ENCODE peak calls at places on chromosomes 2 and 18, in seven cellular contexts. One of them, this sample, is unnamed.
A peak's percentile ranks its signal among the peaks of the same experiment; 100 is the strongest.

GRCh38 chr2:75522543-75523312 is 38.0 kb downstream of the EVA1A start:
- DNase-seq in CD4-positive, alpha-beta T cell: no peak
- DNase-seq in NCI-H1105 treated with DMSO at 0.1 percent for 48 hours: no peak
- DNase-seq in ureter: no peak
- DNase-seq in iPS-NIHi11: no peak
- DNase-seq in GM20000: no peak
- DNase-seq in anterior cingulate cortex: no peak
- DNase-seq in this sample: no peak

GRCh38 chr2:64711260-64711659 is 57.5 kb upstream of the SERTAD2 start:
- DNase-seq in anterior cingulate cortex: no peak
- DNase-seq in CD4-positive, alpha-beta T cell: no peak
- DNase-seq in ureter: no peak
- DNase-seq in GM20000: no peak
- DNase-seq in iPS-NIHi11: no peak
- DNase-seq in NCI-H1105 treated with DMSO at 0.1 percent for 48 hours: no peak
- DNase-seq in this sample: no peak

GRCh38 chr2:203446071-203446481 is 89.0 kb downstream of the RAPH1 start:
- DNase-seq in iPS-NIHi11: no peak
- DNase-seq in GM20000: no peak
- DNase-seq in anterior cingulate cortex: no peak
- DNase-seq in ureter: no peak
- DNase-seq in NCI-H1105 treated with DMSO at 0.1 percent for 48 hours: no peak
- DNase-seq in CD4-positive, alpha-beta T cell: no peak
- DNase-seq in this sample: no peak

GRCh38 chr2:195312662-195313061 is 344.4 kb upstream of the SLC39A10 start:
- DNase-seq in CD4-positive, alpha-beta T cell: no peak
- DNase-seq in anterior cingulate cortex: no peak
- DNase-seq in NCI-H1105 treated with DMSO at 0.1 percent for 48 hours: no peak
- DNase-seq in GM20000: no peak
- DNase-seq in ureter: no peak
- DNase-seq in iPS-NIHi11: no peak
- DNase-seq in this sample: no peak

GRCh38 chr18:63881851-63882250 is 5.7 kb upstream of the SERPINB2 start:
- DNase-seq in iPS-NIHi11: no peak
- DNase-seq in anterior cingulate cortex: no peak
- DNase-seq in NCI-H1105 treated with DMSO at 0.1 percent for 48 hours: no peak
- DNase-seq in CD4-positive, alpha-beta T cell: no peak
- DNase-seq in ureter: no peak
- DNase-seq in GM20000: no peak
- DNase-seq in this sample: no peak

GRCh38 chr18:28398491-28398890 is 221.6 kb upstream of the CDH2 start:
- DNase-seq in NCI-H1105 treated with DMSO at 0.1 percent for 48 hours: peak; percentile 39
- DNase-seq in anterior cingulate cortex: no peak
- DNase-seq in iPS-NIHi11: no peak
- DNase-seq in CD4-positive, alpha-beta T cell: no peak
- DNase-seq in ureter: no peak
- DNase-seq in GM20000: no peak
- DNase-seq in this sample: no peak

GRCh38 chr2:3659447-3660432 is 1.7 kb downstream of the ALLC start:
- DNase-seq in NCI-H1105 treated with DMSO at 0.1 percent for 48 hours: no peak
- DNase-seq in iPS-NIHi11: no peak
- DNase-seq in GM20000: no peak
- DNase-seq in CD4-positive, alpha-beta T cell: no peak
- DNase-seq in ureter: no peak
- DNase-seq in anterior cingulate cortex: no peak
- DNase-seq in this sample: no peak

GRCh38 chr2:26144031-26144430 is 28.9 kb upstream of the GAREM2 start:
- DNase-seq in NCI-H1105 treated with DMSO at 0.1 percent for 48 hours: no peak
- DNase-seq in iPS-NIHi11: no peak
- DNase-seq in CD4-positive, alpha-beta T cell: no peak
- DNase-seq in ureter: no peak
- DNase-seq in anterior cingulate cortex: no peak
- DNase-seq in GM20000: no peak
- DNase-seq in this sample: no peak

GRCh38 chr2:235611756-235612155 is 117.9 kb downstream of the AGAP1 start:
- DNase-seq in anterior cingulate cortex: no peak
- DNase-seq in iPS-NIHi11: no peak
- DNase-seq in GM20000: no peak
- DNase-seq in NCI-H1105 treated with DMSO at 0.1 percent for 48 hours: no peak
- DNase-seq in ureter: no peak
- DNase-seq in CD4-positive, alpha-beta T cell: no peak
- DNase-seq in this sample: no peak

GRCh38 chr18:61973273-61974115 is 80.7 kb upstream of the RNF152 start:
- DNase-seq in NCI-H1105 treated with DMSO at 0.1 percent for 48 hours: no peak
- DNase-seq in CD4-positive, alpha-beta T cell: no peak
- DNase-seq in ureter: no peak
- DNase-seq in GM20000: no peak
- DNase-seq in anterior cingulate cortex: no peak
- DNase-seq in iPS-NIHi11: no peak
- DNase-seq in this sample: no peak

GRCh38 chr2:44537264-44537663 is 175.5 kb downstream of the CAMKMT start:
- DNase-seq in ureter: no peak
- DNase-seq in CD4-positive, alpha-beta T cell: no peak
- DNase-seq in anterior cingulate cortex: no peak
- DNase-seq in GM20000: no peak
- DNase-seq in iPS-NIHi11: no peak
- DNase-seq in NCI-H1105 treated with DMSO at 0.1 percent for 48 hours: no peak
- DNase-seq in this sample: no peak

GRCh38 chr2:235050992-235051351 is 99.2 kb downstream of the SH3BP4 start:
- DNase-seq in CD4-positive, alpha-beta T cell: no peak
- DNase-seq in anterior cingulate cortex: peak; percentile 75
- DNase-seq in ureter: peak; percentile 93
- DNase-seq in GM20000: no peak
- DNase-seq in NCI-H1105 treated with DMSO at 0.1 percent for 48 hours: peak; percentile 97
- DNase-seq in iPS-NIHi11: peak; percentile 66
- DNase-seq in this sample: no peak

GRCh38 chr2:170461875-170462274 is 253.3 kb upstream of the SP5 start:
- DNase-seq in anterior cingulate cortex: no peak
- DNase-seq in iPS-NIHi11: no peak
- DNase-seq in GM20000: no peak
- DNase-seq in CD4-positive, alpha-beta T cell: no peak
- DNase-seq in ureter: no peak
- DNase-seq in NCI-H1105 treated with DMSO at 0.1 percent for 48 hours: peak; percentile 1
- DNase-seq in this sample: no peak

GRCh38 chr18:49447810-49448745 is 12.4 kb downstream of the DYM start:
- DNase-seq in anterior cingulate cortex: no peak
- DNase-seq in GM20000: peak; percentile 25
- DNase-seq in CD4-positive, alpha-beta T cell: peak; percentile 16
- DNase-seq in ureter: no peak
- DNase-seq in NCI-H1105 treated with DMSO at 0.1 percent for 48 hours: peak; percentile 58
- DNase-seq in iPS-NIHi11: peak; percentile 58
- DNase-seq in this sample: peak; percentile 23

GRCh38 chr2:20596973-20597867 is 53.7 kb downstream of the HS1BP3 start:
- DNase-seq in ureter: peak; percentile 79
- DNase-seq in GM20000: no peak
- DNase-seq in iPS-NIHi11: no peak
- DNase-seq in CD4-positive, alpha-beta T cell: no peak
- DNase-seq in NCI-H1105 treated with DMSO at 0.1 percent for 48 hours: no peak
- DNase-seq in anterior cingulate cortex: no peak
- DNase-seq in this sample: no peak

GRCh38 chr2:105315314-105315713 is 14.2 kb downstream of the TGFBRAP1 start:
- DNase-seq in CD4-positive, alpha-beta T cell: no peak
- DNase-seq in ureter: no peak
- DNase-seq in GM20000: no peak
- DNase-seq in anterior cingulate cortex: no peak
- DNase-seq in iPS-NIHi11: no peak
- DNase-seq in NCI-H1105 treated with DMSO at 0.1 percent for 48 hours: no peak
- DNase-seq in this sample: no peak

GRCh38 chr2:20186078-20186854 is 38.7 kb downstream of the SDC1 start:
- DNase-seq in iPS-NIHi11: no peak
- DNase-seq in ureter: peak; percentile 84
- DNase-seq in anterior cingulate cortex: no peak
- DNase-seq in GM20000: peak; percentile 56
- DNase-seq in NCI-H1105 treated with DMSO at 0.1 percent for 48 hours: no peak
- DNase-seq in CD4-positive, alpha-beta T cell: no peak
- DNase-seq in this sample: no peak

GRCh38 chr2:147352294-147352693 is 492.5 kb upstream of the ACVR2A start:
- DNase-seq in iPS-NIHi11: no peak
- DNase-seq in NCI-H1105 treated with DMSO at 0.1 percent for 48 hours: peak; percentile 19
- DNase-seq in ureter: no peak
- DNase-seq in CD4-positive, alpha-beta T cell: no peak
- DNase-seq in anterior cingulate cortex: no peak
- DNase-seq in GM20000: no peak
- DNase-seq in this sample: no peak

GRCh38 chr18:7259482-7259881 is 28.6 kb downstream of the LRRC30 start:
- DNase-seq in NCI-H1105 treated with DMSO at 0.1 percent for 48 hours: peak; percentile 66
- DNase-seq in iPS-NIHi11: no peak
- DNase-seq in anterior cingulate cortex: no peak
- DNase-seq in GM20000: no peak
- DNase-seq in ureter: no peak
- DNase-seq in CD4-positive, alpha-beta T cell: no peak
- DNase-seq in this sample: no peak

GRCh38 chr2:4673025-4673489 is 969.7 kb downstream of the DCDC2C start:
- DNase-seq in GM20000: no peak
- DNase-seq in anterior cingulate cortex: no peak
- DNase-seq in ureter: no peak
- DNase-seq in iPS-NIHi11: no peak
- DNase-seq in CD4-positive, alpha-beta T cell: no peak
- DNase-seq in NCI-H1105 treated with DMSO at 0.1 percent for 48 hours: peak; percentile 42
- DNase-seq in this sample: no peak

GRCh38 chr2:129929321-129930290 is 49.9 kb upstream of the RAB6C start:
- DNase-seq in iPS-NIHi11: no peak
- DNase-seq in NCI-H1105 treated with DMSO at 0.1 percent for 48 hours: no peak
- DNase-seq in ureter: no peak
- DNase-seq in GM20000: peak; percentile 7
- DNase-seq in CD4-positive, alpha-beta T cell: no peak
- DNase-seq in anterior cingulate cortex: peak; percentile 60
- DNase-seq in this sample: no peak

GRCh38 chr2:189249901-189250300 is 70.3 kb upstream of the COL5A2 start:
- DNase-seq in ureter: no peak
- DNase-seq in iPS-NIHi11: no peak
- DNase-seq in GM20000: no peak
- DNase-seq in NCI-H1105 treated with DMSO at 0.1 percent for 48 hours: no peak
- DNase-seq in CD4-positive, alpha-beta T cell: no peak
- DNase-seq in anterior cingulate cortex: no peak
- DNase-seq in this sample: no peak

GRCh38 chr18:50638623-50639398 is 78.9 kb downstream of the MAPK4 start:
- DNase-seq in NCI-H1105 treated with DMSO at 0.1 percent for 48 hours: peak; percentile 58
- DNase-seq in iPS-NIHi11: peak; percentile 63
- DNase-seq in GM20000: no peak
- DNase-seq in anterior cingulate cortex: no peak
- DNase-seq in ureter: no peak
- DNase-seq in CD4-positive, alpha-beta T cell: no peak
- DNase-seq in this sample: no peak

GRCh38 chr2:96527052-96527964 is 9.2 kb upstream of the ARID5A start:
- DNase-seq in NCI-H1105 treated with DMSO at 0.1 percent for 48 hours: no peak
- DNase-seq in iPS-NIHi11: peak; percentile 69
- DNase-seq in GM20000: peak; percentile 87
- DNase-seq in anterior cingulate cortex: no peak
- DNase-seq in ureter: no peak
- DNase-seq in CD4-positive, alpha-beta T cell: peak; percentile 36
- DNase-seq in this sample: no peak

GRCh38 chr2:174868916-174869315 is 104.6 kb upstream of the CHRNA1 start:
- DNase-seq in CD4-positive, alpha-beta T cell: no peak
- DNase-seq in iPS-NIHi11: no peak
- DNase-seq in anterior cingulate cortex: no peak
- DNase-seq in ureter: no peak
- DNase-seq in GM20000: no peak
- DNase-seq in NCI-H1105 treated with DMSO at 0.1 percent for 48 hours: peak; percentile 32
- DNase-seq in this sample: no peak

GRCh38 chr2:31243053-31243452 is 9.1 kb downstream of the EHD3 start:
- DNase-seq in NCI-H1105 treated with DMSO at 0.1 percent for 48 hours: no peak
- DNase-seq in anterior cingulate cortex: no peak
- DNase-seq in GM20000: no peak
- DNase-seq in iPS-NIHi11: no peak
- DNase-seq in CD4-positive, alpha-beta T cell: no peak
- DNase-seq in ureter: no peak
- DNase-seq in this sample: no peak

GRCh38 chr2:96147593-96148201 is 2.5 kb upstream of the DUSP2 start:
- DNase-seq in CD4-positive, alpha-beta T cell: no peak
- DNase-seq in ureter: no peak
- DNase-seq in NCI-H1105 treated with DMSO at 0.1 percent for 48 hours: no peak
- DNase-seq in iPS-NIHi11: peak; percentile 3
- DNase-seq in anterior cingulate cortex: no peak
- DNase-seq in GM20000: no peak
- DNase-seq in this sample: no peak

GRCh38 chr2:10269291-10269690 is 33.4 kb upstream of the HPCAL1 start:
- DNase-seq in NCI-H1105 treated with DMSO at 0.1 percent for 48 hours: no peak
- DNase-seq in ureter: no peak
- DNase-seq in CD4-positive, alpha-beta T cell: no peak
- DNase-seq in iPS-NIHi11: no peak
- DNase-seq in anterior cingulate cortex: no peak
- DNase-seq in GM20000: no peak
- DNase-seq in this sample: no peak

GRCh38 chr2:128145651-128146050 is 54.7 kb downstream of the UGGT1 start:
- DNase-seq in anterior cingulate cortex: no peak
- DNase-seq in ureter: no peak
- DNase-seq in NCI-H1105 treated with DMSO at 0.1 percent for 48 hours: no peak
- DNase-seq in iPS-NIHi11: no peak
- DNase-seq in GM20000: no peak
- DNase-seq in CD4-positive, alpha-beta T cell: no peak
- DNase-seq in this sample: no peak

This sample was measured in T follicular helper cell.